ENCODE peak calls at places on chromosomes 6 and 20, in seven cellular contexts. One of them, this sample, is unnamed.

GRCh38 chr20:9514461-9515210 is at the start of gene LAMP5:
- DNase-seq in ecto neural progenitor cell: peak
- DNase-seq in nephron progenitor cell: peak
- DNase-seq in T-helper 9 cell: no peak
- DNase-seq in stimulated activated naive CD8-positive, alpha-beta T cell treated with anti-CD3 and anti-CD28 coated beads, Interleukin-15, Interleukin-2, amounts not matched to agents 100 U/mL and 50 U/mL, for 24 hours: no peak
- DNase-seq in AG10803: peak
- DNase-seq in RWPE2: peak
- DNase-seq in this sample: peak

GRCh38 chr6:45532626-45533258 is 155.0 kb upstream of the SUPT3H start:
- DNase-seq in T-helper 9 cell: no peak
- DNase-seq in stimulated activated naive CD8-positive, alpha-beta T cell treated with anti-CD3 and anti-CD28 coated beads, Interleukin-15, Interleukin-2, amounts not matched to agents 100 U/mL and 50 U/mL, for 24 hours: no peak
- DNase-seq in AG10803: peak
- DNase-seq in RWPE2: no peak
- DNase-seq in nephron progenitor cell: no peak
- DNase-seq in ecto neural progenitor cell: no peak
- DNase-seq in this sample: no peak

GRCh38 chr6:45044510-45045252 is 283.4 kb upstream of the RUNX2 start:
- DNase-seq in AG10803: no peak
- DNase-seq in nephron progenitor cell: no peak
- DNase-seq in ecto neural progenitor cell: no peak
- DNase-seq in stimulated activated naive CD8-positive, alpha-beta T cell treated with anti-CD3 and anti-CD28 coated beads, Interleukin-15, Interleukin-2, amounts not matched to agents 100 U/mL and 50 U/mL, for 24 hours: no peak
- DNase-seq in T-helper 9 cell: no peak
- DNase-seq in RWPE2: no peak
- DNase-seq in this sample: no peak

GRCh38 chr6:124669713-124670480 is 292.3 kb upstream of the RNF217 start:
- DNase-seq in AG10803: no peak
- DNase-seq in ecto neural progenitor cell: no peak
- DNase-seq in RWPE2: no peak
- DNase-seq in T-helper 9 cell: no peak
- DNase-seq in nephron progenitor cell: no peak
- DNase-seq in stimulated activated naive CD8-positive, alpha-beta T cell treated with anti-CD3 and anti-CD28 coated beads, Interleukin-15, Interleukin-2, amounts not matched to agents 100 U/mL and 50 U/mL, for 24 hours: no peak
- DNase-seq in this sample: no peak

GRCh38 chr6:139402935-139403386 is 28.5 kb upstream of the CITED2 start:
- DNase-seq in AG10803: peak
- DNase-seq in ecto neural progenitor cell: no peak
- DNase-seq in RWPE2: no peak
- DNase-seq in nephron progenitor cell: no peak
- DNase-seq in stimulated activated naive CD8-positive, alpha-beta T cell treated with anti-CD3 and anti-CD28 coated beads, Interleukin-15, Interleukin-2, amounts not matched to agents 100 U/mL and 50 U/mL, for 24 hours: no peak
- DNase-seq in T-helper 9 cell: no peak
- DNase-seq in this sample: no peak

GRCh38 chr6:27866370-27867050 is 45.7 kb downstream of the OR2B2 start:
- DNase-seq in stimulated activated naive CD8-positive, alpha-beta T cell treated with anti-CD3 and anti-CD28 coated beads, Interleukin-15, Interleukin-2, amounts not matched to agents 100 U/mL and 50 U/mL, for 24 hours: no peak
- DNase-seq in RWPE2: no peak
- DNase-seq in nephron progenitor cell: no peak
- DNase-seq in AG10803: peak
- DNase-seq in T-helper 9 cell: no peak
- DNase-seq in ecto neural progenitor cell: no peak
- DNase-seq in this sample: peak

GRCh38 chr6:104326173-104327001 is 533.3 kb downstream of the HACE1 start:
- DNase-seq in stimulated activated naive CD8-positive, alpha-beta T cell treated with anti-CD3 and anti-CD28 coated beads, Interleukin-15, Interleukin-2, amounts not matched to agents 100 U/mL and 50 U/mL, for 24 hours: no peak
- DNase-seq in AG10803: peak
- DNase-seq in nephron progenitor cell: no peak
- DNase-seq in ecto neural progenitor cell: no peak
- DNase-seq in RWPE2: no peak
- DNase-seq in T-helper 9 cell: no peak
- DNase-seq in this sample: no peak

GRCh38 chr6:139290787-139291294 is 957 bp downstream of the TXLNB start:
- DNase-seq in T-helper 9 cell: no peak
- DNase-seq in stimulated activated naive CD8-positive, alpha-beta T cell treated with anti-CD3 and anti-CD28 coated beads, Interleukin-15, Interleukin-2, amounts not matched to agents 100 U/mL and 50 U/mL, for 24 hours: no peak
- DNase-seq in ecto neural progenitor cell: no peak
- DNase-seq in nephron progenitor cell: no peak
- DNase-seq in RWPE2: no peak
- DNase-seq in AG10803: peak
- DNase-seq in this sample: no peak

GRCh38 chr20:21509597-21510331 is 4.1 kb downstream of the NKX2-2 start:
- DNase-seq in stimulated activated naive CD8-positive, alpha-beta T cell treated with anti-CD3 and anti-CD28 coated beads, Interleukin-15, Interleukin-2, amounts not matched to agents 100 U/mL and 50 U/mL, for 24 hours: no peak
- DNase-seq in AG10803: peak
- DNase-seq in ecto neural progenitor cell: peak
- DNase-seq in nephron progenitor cell: no peak
- DNase-seq in RWPE2: no peak
- DNase-seq in T-helper 9 cell: no peak
- DNase-seq in this sample: peak

GRCh38 chr6:42400886-42401604 is 50.7 kb downstream of the TRERF1 start:
- DNase-seq in T-helper 9 cell: no peak
- DNase-seq in ecto neural progenitor cell: no peak
- DNase-seq in stimulated activated naive CD8-positive, alpha-beta T cell treated with anti-CD3 and anti-CD28 coated beads, Interleukin-15, Interleukin-2, amounts not matched to agents 100 U/mL and 50 U/mL, for 24 hours: no peak
- DNase-seq in AG10803: no peak
- DNase-seq in nephron progenitor cell: no peak
- DNase-seq in RWPE2: no peak
- DNase-seq in this sample: no peak

GRCh38 chr6:131923356-131923755 is 27.8 kb downstream of the CCN2 start:
- DNase-seq in nephron progenitor cell: peak
- DNase-seq in RWPE2: no peak
- DNase-seq in T-helper 9 cell: peak
- DNase-seq in AG10803: peak
- DNase-seq in stimulated activated naive CD8-positive, alpha-beta T cell treated with anti-CD3 and anti-CD28 coated beads, Interleukin-15, Interleukin-2, amounts not matched to agents 100 U/mL and 50 U/mL, for 24 hours: peak
- DNase-seq in ecto neural progenitor cell: peak
- DNase-seq in this sample: peak

GRCh38 chr6:149454405-149454848 is 30.4 kb downstream of the ZC3H12D start:
- DNase-seq in ecto neural progenitor cell: no peak
- DNase-seq in T-helper 9 cell: no peak
- DNase-seq in stimulated activated naive CD8-positive, alpha-beta T cell treated with anti-CD3 and anti-CD28 coated beads, Interleukin-15, Interleukin-2, amounts not matched to agents 100 U/mL and 50 U/mL, for 24 hours: no peak
- DNase-seq in AG10803: peak
- DNase-seq in RWPE2: no peak
- DNase-seq in nephron progenitor cell: no peak
- DNase-seq in this sample: no peak